ENCODE peak calls at places on chromosomes 13 and 19, in six cellular contexts. W is suprapubic skin; B is Peyer's patch; V is left ventricle myocardium inferior; H is GM04503; J is stimulated activated CD8-positive, alpha-beta memory T cell treated with anti-CD3 and anti-CD28 coated beads, Interleukin-4, amount 100 ng/mL, for 4 hours. M is an unnamed sample.

GRCh38 chr13:100594731-100595130 is 6.1 kb upstream of the GGACT start:
- DNase-seq in W (no peak), B (no peak), V (no peak), H (no peak), J (no peak), M (no peak)

GRCh38 chr19:5141278-5141925 is 172.5 kb downstream of the KDM4B start:
- DNase-seq in W (no peak), B (no peak), V (no peak), H (no peak), J (no peak), M (no peak)

GRCh38 chr19:43596842-43597461 is 557 bp downstream of the ZNF576 start:
- DNase-seq in W (no peak), B (no peak), V (no peak), H (no peak), J (no peak), M (no peak)

GRCh38 chr13:20195846-20196245 is 3.1 kb upstream of the GJB2 start:
- DNase-seq in W (no peak), B (no peak), V (no peak), H (no peak), J (no peak), M (no peak)

GRCh38 chr13:76879211-76879875 is 6.9 kb downstream of the KCTD12 start:
- DNase-seq in W (peak), B (no peak), V (peak), H (no peak), J (peak), M (peak)

GRCh38 chr19:37654525-37654832 is 786 bp downstream of the ZFP30 start:
- DNase-seq in W (no peak), B (no peak), V (no peak), H (peak), J (no peak), M (no peak)

GRCh38 chr13:101398191-101398590 is 18.1 kb downstream of the NALCN start:
- DNase-seq in W (no peak), B (no peak), V (no peak), H (no peak), J (no peak), M (no peak)

GRCh38 chr13:95182570-95183285 is 118.5 kb downstream of the ABCC4 start:
- DNase-seq in W (no peak), B (no peak), V (no peak), H (no peak), J (no peak), M (no peak)

M was measured in upper lobe of right lung.